ENCODE peak calls at places on chromosomes 16 and 17, in nine cellular contexts. X is endothelial cell of umbilical vein; V is fibroblast of the aortic adventitia; W is GM20000; Z is Calu3; Y is activated B cell treated with CpG ODN at 0.5 μM for 24 hours; L is psoas muscle; E is activated CD8-positive, alpha-beta T cell treated with anti-CD3 and anti-CD28 coated beads for 36 hours; R is uterus. J is an unnamed sample.

GRCh38 chr17:11981862-11982261 is 15.4 kb downstream of the ZNF18 start:
- DNase-seq in V (no peak), R (no peak), E (no peak), X (no peak), Z (no peak), L (no peak), W (no peak), Y (no peak), J (no peak)

GRCh38 chr16:78127130-78127529 is 27.7 kb downstream of the WWOX start:
- DNase-seq in E (no peak), R (no peak), Y (no peak), X (peak), L (no peak), W (no peak), Z (no peak), V (peak), J (peak)

GRCh38 chr17:57604771-57605733 is 140.0 kb downstream of the CCDC182 start:
- DNase-seq in X (no peak), W (peak), L (peak), E (peak), Z (no peak), Y (peak), V (peak), R (peak), J (no peak)

GRCh38 chr17:2776589-2777241 is 19.5 kb upstream of the RAP1GAP2 start:
- DNase-seq in Z (peak), V (no peak), R (no peak), W (no peak), X (no peak), Y (no peak), E (peak), L (no peak), J (no peak)

GRCh38 chr17:75514299-75515228 is 773 bp downstream of the CASKIN2 start:
- DNase-seq in X (no peak), E (peak), V (peak), Y (no peak), W (no peak), L (no peak), R (peak), Z (peak), J (no peak)

GRCh38 chr16:84823484-84823883 is 3.7 kb downstream of the CRISPLD2 start:
- DNase-seq in X (no peak), R (no peak), Z (no peak), V (peak), L (peak), W (no peak), E (no peak), Y (no peak), J (no peak)

GRCh38 chr17:30443721-30444120 is 33.5 kb upstream of the GOSR1 start:
- DNase-seq in Z (no peak), W (no peak), E (no peak), V (no peak), X (no peak), L (no peak), R (no peak), Y (no peak), J (no peak)

GRCh38 chr16:3884398-3884797 is 3.9 kb upstream of the CREBBP start:
- DNase-seq in L (no peak), R (no peak), Z (no peak), E (no peak), V (no peak), X (no peak), Y (no peak), W (no peak), J (no peak)

DNA sequence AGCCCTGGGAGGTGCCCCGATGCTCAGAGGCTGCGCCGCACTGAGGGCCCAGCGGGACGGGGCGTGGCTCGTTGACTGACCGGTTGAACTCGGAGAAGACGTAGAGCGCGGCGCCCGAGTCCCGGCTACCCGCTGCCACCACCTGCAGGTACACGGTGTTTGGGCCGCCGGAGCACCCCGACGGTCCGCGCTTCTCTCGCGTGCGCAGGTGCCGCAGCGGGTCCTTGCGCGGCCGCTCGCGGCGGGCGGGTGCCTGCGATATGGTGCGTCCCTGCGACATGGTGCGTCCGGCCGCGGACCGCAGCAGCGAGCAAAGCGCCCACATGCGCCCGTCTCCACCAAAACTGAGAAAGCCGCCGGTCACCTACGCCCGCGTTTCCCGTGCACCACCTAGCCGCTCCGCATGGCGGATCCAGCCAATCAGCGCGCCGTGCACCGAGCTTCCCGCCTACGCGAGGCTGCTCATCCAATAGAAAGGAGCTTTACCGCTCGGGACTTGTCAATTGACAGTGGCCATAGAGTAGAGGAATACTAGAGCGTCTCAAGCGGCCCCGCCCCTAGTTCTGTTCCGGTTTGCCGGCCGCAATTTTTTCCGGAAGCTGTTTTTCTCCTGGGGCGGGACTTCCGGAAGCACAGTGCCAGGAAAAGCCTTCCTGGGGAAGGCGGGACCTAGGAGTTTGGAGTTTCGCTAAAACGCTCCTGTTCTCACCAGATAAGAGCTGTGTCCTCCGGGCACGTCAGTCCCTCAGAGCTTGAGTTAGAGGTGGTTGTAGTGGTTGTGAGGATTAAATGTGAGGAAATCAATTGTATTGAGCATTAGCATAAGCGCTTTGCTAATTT is at the start of gene ELAC2:
- DNase-seq in E (peak), W (peak), R (peak), L (peak), V (peak), X (peak), Y (peak), Z (peak), J (peak)
- TF ChIP-seq CTCF in E (no peak), W (no peak), R (no peak), L (peak), V (no peak), X (no peak), Y (no peak), Z (no peak), J (no peak)

GRCh38 chr16:74034862-74035261 is 261.8 kb upstream of the PSMD7 start:
- DNase-seq in Y (no peak), R (no peak), Z (peak), L (no peak), E (no peak), W (no peak), V (peak), X (peak), J (no peak)
- TF ChIP-seq CTCF in Y (no peak), R (peak), Z (no peak), L (peak), E (no peak), W (no peak), V (no peak), X (no peak), J (peak)

GRCh38 chr16:68382296-68382718 is 66.0 kb downstream of the SMPD3 start:
- DNase-seq in R (no peak), L (no peak), V (no peak), X (no peak), W (peak), Z (peak), E (peak), Y (no peak), J (no peak)
- TF ChIP-seq CTCF in R (no peak), L (no peak), V (peak), X (peak), W (no peak), Z (peak), E (peak), Y (no peak), J (peak)

GRCh38 chr17:19800571-19800970 is 52.5 kb upstream of the ALDH3A1 start:
- DNase-seq in W (no peak), Z (no peak), Y (no peak), X (no peak), L (no peak), R (no peak), V (no peak), E (peak), J (no peak)
- TF ChIP-seq CTCF in W (no peak), Z (no peak), Y (no peak), X (no peak), L (no peak), R (no peak), V (no peak), E (peak), J (no peak)

GRCh38 chr16:86960266-86960665 is 356.9 kb downstream of the C16orf95 start:
- DNase-seq in E (no peak), V (no peak), W (no peak), X (no peak), Y (no peak), L (no peak), R (no peak), Z (no peak), J (no peak)
- TF ChIP-seq CTCF in E (no peak), V (no peak), W (no peak), X (no peak), Y (no peak), L (no peak), R (no peak), Z (no peak), J (no peak)

J was measured in AG09309.